ENCODE peak calls at places on chromosome 2, in nine cellular contexts. E is nucleus accumbens; J is right cardiac atrium; V is SW480; Q is NCI-H1105 treated with DMSO at 0.1 percent for 48 hours; G is activated effector memory CD4-positive, alpha-beta T cell treated with anti-CD3 and anti-CD28 coated beads, Interleukin-2, amount 50 U/mL, for 16 hours; F is nephron progenitor cell; B is mucosa of gallbladder; Y is IMR-90. I is an unnamed sample.

GRCh38 chr2:173663835-173664515 is 301.2 kb downstream of the SP3 start:
- DNase-seq in E (no peak), J (no peak), V (no peak), Q (no peak), G (no peak), F (no peak), B (no peak), Y (no peak), I (no peak)

GRCh38 chr2:223166215-223166493 is 114.2 kb downstream of the KCNE4 start:
- DNase-seq in E (no peak), J (no peak), V (no peak), Q (no peak), G (no peak), F (no peak), B (no peak), Y (no peak), I (no peak)

GRCh38 chr2:134402385-134402784 is 148.5 kb downstream of the MGAT5 start:
- DNase-seq in E (no peak), J (peak), V (no peak), Q (no peak), G (no peak), F (no peak), B (no peak), Y (peak), I (no peak)

GRCh38 chr2:235587202-235587601 is 93.4 kb downstream of the AGAP1 start:
- DNase-seq in E (no peak), J (no peak), V (no peak), Q (no peak), G (no peak), F (no peak), B (no peak), Y (no peak), I (no peak)

GRCh38 chr2:69774984-69775982 is 33.3 kb downstream of the ANXA4 start:
- DNase-seq in E (no peak), J (no peak), V (no peak), Q (no peak), G (no peak), F (no peak), B (no peak), Y (no peak), I (no peak)

GRCh38 chr2:172962064-172962463 is 113.6 kb upstream of the MAP3K20 start:
- DNase-seq in E (no peak), J (no peak), V (no peak), Q (no peak), G (no peak), F (no peak), B (no peak), Y (no peak), I (no peak)

GRCh38 chr2:241871538-241872312 is 2.2 kb downstream of the RTP5 start:
- DNase-seq in E (no peak), J (peak), V (no peak), Q (no peak), G (no peak), F (no peak), B (no peak), Y (no peak), I (no peak)

GRCh38 chr2:231673348-231673770 is 35.0 kb upstream of the PTMA start:
- DNase-seq in E (no peak), J (peak), V (peak), Q (no peak), G (no peak), F (peak), B (peak), Y (peak), I (peak)